ENCODE peak calls at places on chromosomes 5 and 9, in seven cellular contexts. Z is HCT116, J is spleen, X is GM23338, F is breast epithelium, C is HL-60, M is Panc1. K is an unnamed sample.
A peak's percentile ranks its signal among the peaks of the same experiment; 100 is the strongest.

GRCh38 chr9:135213566-135213965 is 126.1 kb downstream of the OLFM1 start:
- DNase-seq in F (no peak), M (no peak), C (no peak), Z (no peak), X (no peak), J (no peak), K (no peak)

GRCh38 chr5:59126665-59127354 is 543.9 kb downstream of the RAB3C start:
- DNase-seq in X (peak; percentile 41), Z (no peak), C (no peak), J (no peak), M (no peak), F (no peak), K (no peak)

GRCh38 chr5:14267166-14267838 is 124.2 kb downstream of the TRIO start:
- DNase-seq in M (no peak), F (no peak), X (no peak), J (no peak), Z (no peak), C (no peak), K (no peak)

GRCh38 chr9:85421641-85422040 is 320.1 kb downstream of the AGTPBP1 start:
- DNase-seq in M (no peak), F (no peak), J (no peak), C (no peak), Z (no peak), X (no peak), K (no peak)

GRCh38 chr5:31663519-31663918 is 24.6 kb downstream of the PDZD2 start:
- DNase-seq in M (no peak), J (no peak), F (no peak), X (no peak), Z (no peak), C (no peak), K (no peak)

GRCh38 chr5:76602094-76602726 is 21.0 kb downstream of the F2RL2 start:
- DNase-seq in X (no peak), Z (no peak), M (no peak), J (no peak), F (no peak), C (no peak), K (no peak)

GRCh38 chr5:162067138-162067537 is 435 bp upstream of the GABRG2 start:
- DNase-seq in F (no peak), C (no peak), J (no peak), Z (no peak), M (no peak), X (peak; percentile 25), K (no peak)

GRCh38 chr5:167261309-167262100 is 1029.9 kb upstream of the WWC1 start:
- DNase-seq in M (no peak), Z (no peak), F (no peak), X (peak; percentile 74), J (no peak), C (no peak), K (no peak)

GRCh38 chr9:106859957-106860715 is 2.8 kb upstream of the ZNF462 start:
- DNase-seq in Z (peak; percentile 41), J (no peak), F (peak; percentile 59), X (peak; percentile 90), M (no peak), C (no peak), K (peak; percentile 71)

GRCh38 chr9:135893104-135893503 is 14.2 kb downstream of the CAMSAP1 start:
- DNase-seq in J (no peak), M (no peak), F (no peak), C (no peak), X (no peak), Z (no peak), K (no peak)

GRCh38 chr5:79712741-79713140 is 23.1 kb downstream of the CMYA5 start:
- DNase-seq in C (no peak), M (no peak), Z (no peak), X (no peak), J (no peak), F (no peak), K (no peak)

GRCh38 chr5:11182441-11183080 is 421.5 kb upstream of the DAP start:
- DNase-seq in M (peak; percentile 12), F (no peak), C (no peak), Z (peak; percentile 18), X (peak; percentile 85), J (no peak), K (no peak)

GRCh38 chr5:10145922-10146321 is 103.8 kb downstream of the ATPSCKMT start:
- DNase-seq in J (no peak), F (no peak), X (peak; percentile 47), C (no peak), Z (peak; percentile 1), M (peak; percentile 28), K (no peak)
- TF ChIP-seq CTCF in J (no peak), F (no peak), X (peak; percentile 65), C (no peak), Z (peak; percentile 20), M (peak; percentile 66), K (no peak)

GRCh38 chr5:1524481-1524798 is 680 bp upstream of the LPCAT1 start:
- DNase-seq in J (no peak), C (no peak), M (no peak), F (peak; percentile 43), Z (no peak), X (peak; percentile 39), K (peak; percentile 11)

GRCh38 chr5:1523480-1523792 is 324 bp downstream of the LPCAT1 start:
- DNase-seq in J (peak; percentile 91), Z (no peak), M (no peak), X (no peak), F (no peak), C (no peak), K (peak; percentile 18)

GRCh38 chr5:1522601-1523479 is 920 bp downstream of the LPCAT1 start:
- DNase-seq in X (no peak), M (no peak), C (no peak), F (peak; percentile 50), Z (no peak), J (peak; percentile 90), K (peak; percentile 7)

GRCh38 chr5:1524799-1525623 is 1.3 kb upstream of the LPCAT1 start:
- DNase-seq in X (no peak), Z (no peak), M (no peak), F (peak; percentile 44), J (peak; percentile 85), C (no peak), K (peak; percentile 7)

DNA sequence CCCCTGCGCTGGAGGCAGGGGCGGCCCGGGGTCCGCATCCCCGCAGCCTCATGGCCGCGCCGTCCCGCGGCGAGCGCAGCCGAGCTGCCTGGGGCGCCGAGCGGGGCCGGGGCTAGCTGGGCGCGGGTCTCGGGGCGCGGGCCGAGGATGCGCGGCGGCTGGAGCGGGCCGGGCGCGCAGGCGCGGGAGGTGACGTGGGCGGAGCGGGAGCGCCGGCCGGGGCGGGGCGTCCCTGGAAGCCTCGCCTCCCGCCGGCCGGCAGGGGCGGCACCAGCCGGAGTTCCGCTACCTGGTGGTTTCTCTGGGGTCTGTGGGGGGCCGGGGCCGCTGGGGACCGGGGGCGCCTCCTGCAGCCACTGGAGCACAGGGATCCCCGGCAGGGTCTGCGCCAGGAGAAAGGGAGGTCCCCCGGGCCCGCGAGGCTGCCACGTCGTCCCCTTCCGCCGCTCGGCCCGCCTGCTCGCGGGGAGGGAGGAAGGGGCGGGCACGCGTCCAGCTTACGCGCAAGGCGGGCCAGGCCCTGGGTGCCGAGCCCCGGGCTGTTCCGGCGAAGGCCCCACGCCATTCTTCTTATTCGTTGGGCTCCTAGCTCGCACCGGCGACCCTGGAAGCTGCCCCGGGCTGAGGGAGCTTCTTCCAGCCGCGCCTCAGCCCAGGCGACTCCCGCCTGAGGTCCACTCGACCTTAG is at the start of gene LPCAT1:
- DNase-seq in M (no peak), J (peak; percentile 96), X (peak; percentile 86), F (peak; percentile 56), Z (no peak), C (peak; percentile 68), K (peak; percentile 79)
- TF ChIP-seq POLR2AphosphoS5 in M (peak; percentile 53), J (peak; percentile 89), X (peak; percentile 51), F (no peak), Z (peak; percentile 69), C (no peak), K (no peak)

GRCh38 chr9:32292611-32293010 is 91.8 kb upstream of the ACO1 start:
- DNase-seq in Z (no peak), M (no peak), X (no peak), F (no peak), J (no peak), C (no peak), K (no peak)

GRCh38 chr9:32294051-32294600 is 90.3 kb upstream of the ACO1 start:
- DNase-seq in F (no peak), J (no peak), C (no peak), Z (no peak), X (no peak), M (no peak), K (no peak)

GRCh38 chr9:32289756-32290155 is 94.7 kb upstream of the ACO1 start:
- DNase-seq in C (no peak), J (no peak), Z (no peak), F (no peak), X (no peak), M (no peak), K (no peak)

GRCh38 chr9:32291370-32291769 is 93.1 kb upstream of the ACO1 start:
- DNase-seq in Z (no peak), M (no peak), X (no peak), J (peak; percentile 23), F (no peak), C (no peak), K (no peak)
- H3K27ac ChIP-seq in Z (no peak overlapping the region), M (no peak overlapping the region), X (no peak overlapping the region), J (no peak overlapping the region), F (no peak overlapping the region), C (no peak overlapping the region), K (no peak overlapping the region)

GRCh38 chr5:132459031-132459982 is 31.3 kb downstream of the IRF1 start:
- DNase-seq in J (peak; percentile 83), X (no peak), C (peak; percentile 42), F (no peak), Z (peak; percentile 26), M (no peak), K (peak; percentile 60)

GRCh38 chr5:132461235-132461634 is 29.3 kb downstream of the IRF1 start:
- DNase-seq in C (no peak), Z (no peak), X (no peak), M (no peak), J (no peak), F (no peak), K (no peak)

GRCh38 chr5:132461671-132462070 is 28.9 kb downstream of the IRF1 start:
- DNase-seq in C (no peak), Z (no peak), J (no peak), X (no peak), M (no peak), F (no peak), K (no peak)

GRCh38 chr5:132460835-132461230 is 29.7 kb downstream of the IRF1 start:
- DNase-seq in C (no peak), F (no peak), Z (no peak), M (no peak), J (peak; percentile 75), X (no peak), K (peak; percentile 7)

DNA sequence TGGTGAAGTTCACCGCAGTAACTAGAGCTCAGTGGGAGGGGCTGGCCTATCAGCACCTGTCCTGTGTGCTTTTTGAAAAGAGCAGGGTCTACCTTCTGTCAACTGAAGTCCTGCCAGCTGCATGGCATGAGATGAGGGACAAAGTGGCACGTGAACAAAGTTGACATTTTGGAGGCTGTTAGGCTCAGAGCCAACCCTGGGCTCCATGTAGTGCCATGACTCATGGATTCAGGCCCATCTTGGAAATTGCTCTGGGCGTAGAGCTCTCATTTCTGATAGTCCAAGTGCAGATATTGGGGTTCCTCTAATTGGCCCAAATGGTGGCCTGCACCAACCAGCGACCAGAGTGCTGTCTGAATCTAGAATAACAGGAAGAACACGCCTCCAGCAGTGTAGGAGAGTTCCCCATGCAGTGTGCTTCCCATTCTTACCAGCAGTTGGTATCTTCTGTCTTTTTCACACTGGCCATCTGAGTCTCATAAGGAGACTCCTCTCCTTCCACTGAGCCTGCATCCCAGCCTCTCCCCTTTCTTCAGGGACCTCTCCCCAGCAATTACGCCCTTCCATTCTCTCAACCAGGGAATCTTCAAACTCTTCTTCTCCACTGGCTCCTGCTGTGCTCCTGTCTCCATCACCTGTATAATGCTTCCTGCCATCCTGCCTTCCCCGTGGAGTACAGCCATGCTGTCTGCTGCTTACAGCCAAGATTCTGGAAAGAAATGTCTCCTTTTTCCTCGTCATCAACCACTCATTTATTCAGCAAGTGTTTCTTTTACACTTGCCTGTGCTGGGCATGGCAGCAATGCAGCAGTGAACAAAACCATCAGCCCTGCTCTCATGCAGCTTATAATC is 30.4 kb downstream of the IRF1 start:
- DNase-seq in M (no peak), J (peak; percentile 87), X (no peak), C (no peak), Z (no peak), F (no peak), K (peak; percentile 23)
- TF ChIP-seq CTCF in M (no peak), J (no peak), X (no peak), C (no peak), Z (peak; percentile 28), F (no peak), K (no peak)